ENCODE peak calls at places on chromosomes 13 and 19, in nine cellular contexts. L, A, Y, R, S, U, K, N and P are unnamed samples.

GRCh38 chr13:83884141-83884540 is 1.9 kb upstream of the SLITRK1 start:
- DNase-seq in L (no peak), A (no peak), Y (no peak), R (no peak), S (no peak), U (no peak), K (no peak), N (no peak), P (no peak)

GRCh38 chr13:48334534-48335127 is 31.1 kb downstream of the RB1 start:
- DNase-seq in L (no peak), A (no peak), Y (no peak), R (no peak), S (no peak), U (no peak), K (no peak), N (no peak), P (peak; percentile 18)

GRCh38 chr19:21680026-21680425 is 87.4 kb downstream of the ZNF100 start:
- DNase-seq in L (no peak), A (no peak), Y (no peak), R (no peak), S (no peak), U (no peak), K (no peak), N (no peak), P (no peak)

GRCh38 chr19:37218592-37218935 is 550 bp downstream of the ZNF383 start:
- DNase-seq in L (no peak), A (no peak), Y (no peak), R (no peak), S (no peak), U (no peak), K (no peak), N (no peak), P (no peak)

GRCh38 chr13:46551410-46552301 is 1.3 kb upstream of the LRCH1 start:
- DNase-seq in L (peak; percentile 83), A (peak; percentile 78), Y (peak; percentile 87), R (peak; percentile 73), S (peak; percentile 87), U (peak; percentile 67), K (peak; percentile 86), N (peak; percentile 62), P (peak; percentile 68)

GRCh38 chr13:46728777-46729176 is 68.2 kb downstream of the ESD start:
- DNase-seq in L (no peak), A (no peak), Y (no peak), R (no peak), S (no peak), U (no peak), K (no peak), N (no peak), P (no peak)

GRCh38 chr13:45925151-45925550 is 73.6 kb upstream of the SIAH3 start:
- DNase-seq in L (no peak), A (no peak), Y (no peak), R (no peak), S (no peak), U (no peak), K (no peak), N (no peak), P (no peak)

GRCh38 chr13:26541678-26542553 is 15.6 kb upstream of the WASF3 start:
- DNase-seq in L (no peak), A (no peak), Y (no peak), R (no peak), S (no peak), U (no peak), K (no peak), N (no peak), P (no peak)

GRCh38 chr19:47444388-47444821 is 25.1 kb upstream of the MEIS3 start:
- DNase-seq in L (no peak), A (no peak), Y (no peak), R (no peak), S (no peak), U (no peak), K (no peak), N (no peak), P (no peak)

GRCh38 chr13:95033890-95034289 is 267.4 kb downstream of the ABCC4 start:
- DNase-seq in L (no peak), A (no peak), Y (no peak), R (no peak), S (no peak), U (no peak), K (no peak), N (no peak), P (no peak)

GRCh38 chr13:76816394-76816793 is 69.8 kb downstream of the KCTD12 start:
- DNase-seq in L (no peak), A (no peak), Y (no peak), R (no peak), S (no peak), U (no peak), K (no peak), N (no peak), P (no peak)

GRCh38 chr19:459724-460511 is 915 bp downstream of the SHC2 start:
- DNase-seq in L (peak; percentile 45), A (peak; percentile 81), Y (peak; percentile 69), R (peak; percentile 51), S (peak; percentile 77), U (peak; percentile 62), K (no peak), N (peak; percentile 53), P (peak; percentile 70)

GRCh38 chr13:30038884-30039283 is 188.5 kb upstream of the UBL3 start:
- DNase-seq in L (no peak), A (no peak), Y (no peak), R (no peak), S (no peak), U (no peak), K (no peak), N (no peak), P (no peak)

GRCh38 chr13:114048463-114048862 is 74.6 kb upstream of the C13orf46 start:
- DNase-seq in L (no peak), A (no peak), Y (no peak), R (no peak), S (no peak), U (no peak), K (no peak), N (no peak), P (no peak)

GRCh38 chr13:52156724-52157251 is 2.6 kb downstream of the NEK3 start:
- DNase-seq in L (no peak), A (no peak), Y (no peak), R (no peak), S (no peak), U (no peak), K (no peak), N (no peak), P (no peak)

GRCh38 chr13:99129951-99130350 is 70.7 kb upstream of the UBAC2 start:
- DNase-seq in L (no peak), A (no peak), Y (no peak), R (no peak), S (no peak), U (no peak), K (no peak), N (no peak), P (no peak)

GRCh38 chr13:51154029-51154555 is 43.0 kb upstream of the C13orf42 start:
- DNase-seq in L (no peak), A (no peak), Y (no peak), R (no peak), S (no peak), U (no peak), K (no peak), N (no peak), P (no peak)

GRCh38 chr13:102440259-102440936 is 38.5 kb upstream of the FGF14 start:
- DNase-seq in L (no peak), A (peak; percentile 72), Y (peak; percentile 44), R (no peak), S (no peak), U (no peak), K (peak; percentile 48), N (no peak), P (peak; percentile 29)

GRCh38 chr19:33214621-33215020 is 11.0 kb downstream of the SLC7A10 start:
- DNase-seq in L (no peak), A (no peak), Y (no peak), R (no peak), S (no peak), U (no peak), K (no peak), N (no peak), P (no peak)
- TF ChIP-seq CTCF in L (no peak), A (no peak), Y (no peak), R (no peak), S (no peak), U (no peak), K (no peak), N (no peak), P (no peak)

GRCh38 chr19:38699647-38700349 is 44.5 kb downstream of the CAPN12 start:
- DNase-seq in L (no peak), A (no peak), Y (no peak), R (no peak), S (no peak), U (no peak), K (no peak), N (no peak), P (no peak)
- H3K27ac ChIP-seq in L (peak overlapping the region; percentile 23), A (peak overlapping the region; percentile 63), Y (peak overlapping the region; percentile 82), R (no peak overlapping the region), S (peak overlapping the region; percentile 96), U (no peak overlapping the region), K (peak overlapping the region; percentile 59), N (peak overlapping the region; percentile 90), P (peak overlapping the region; percentile 87)

DNA sequence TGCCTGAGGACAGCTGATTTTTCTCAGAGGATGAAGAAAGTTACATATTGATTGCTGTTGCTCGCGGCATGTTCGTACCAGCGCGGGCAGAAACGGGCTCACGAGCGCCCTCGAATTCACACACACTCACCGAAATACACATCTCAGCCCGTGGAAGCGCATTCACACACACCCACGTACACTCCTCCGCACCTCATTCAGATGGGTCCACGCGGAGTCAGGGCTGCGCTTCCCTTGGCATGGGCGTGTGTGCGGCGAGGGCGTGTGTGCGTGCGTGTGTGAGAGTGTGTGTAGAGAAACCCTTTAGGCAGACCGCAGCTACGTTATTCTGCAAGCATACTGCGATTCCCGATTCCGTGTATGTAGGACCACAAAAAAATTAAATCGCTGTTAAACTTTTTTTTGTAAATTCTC is 2.1 kb upstream of the PCDH17 start:
- DNase-seq in L (no peak), A (peak; percentile 13), Y (no peak), R (no peak), S (peak; percentile 30), U (no peak), K (no peak), N (peak; percentile 73), P (no peak)
- TF ChIP-seq CTCF in L (no peak), A (peak; percentile 7), Y (no peak), R (no peak), S (no peak), U (no peak), K (no peak), N (peak; percentile 26), P (no peak)

GRCh38 chr19:11226716-11227166 is 12.7 kb upstream of the ANGPTL8 start:
- DNase-seq in L (no peak), A (no peak), Y (no peak), R (no peak), S (no peak), U (no peak), K (no peak), N (no peak), P (no peak)

GRCh38 chr19:11224429-11224828 is 15.0 kb upstream of the ANGPTL8 start:
- DNase-seq in L (no peak), A (no peak), Y (no peak), R (no peak), S (no peak), U (no peak), K (no peak), N (no peak), P (no peak)

GRCh38 chr19:11225172-11225571 is 14.2 kb upstream of the ANGPTL8 start:
- DNase-seq in L (no peak), A (no peak), Y (no peak), R (no peak), S (no peak), U (no peak), K (no peak), N (no peak), P (no peak)

GRCh38 chr19:11225815-11226214 is 13.6 kb upstream of the ANGPTL8 start:
- DNase-seq in L (no peak), A (no peak), Y (no peak), R (no peak), S (no peak), U (no peak), K (no peak), N (no peak), P (no peak)

GRCh38 chr19:11227201-11227886 is 12.1 kb upstream of the ANGPTL8 start:
- DNase-seq in L (no peak), A (no peak), Y (no peak), R (no peak), S (no peak), U (no peak), K (no peak), N (no peak), P (peak; percentile 48)
- H3K27ac ChIP-seq in L (no peak overlapping the region), A (no peak overlapping the region), Y (no peak overlapping the region), R (no peak overlapping the region), S (no peak overlapping the region), U (no peak overlapping the region), K (no peak overlapping the region), N (no peak overlapping the region), P (no peak overlapping the region)